ENCODE peak calls at places on chromosomes 6 and 20, in eight cellular contexts. M is activated T-cell treated with anti-CD3 and anti-CD28 coated beads for 48 hours; O is epithelial cell of esophagus; C is mucosa of descending colon; Z is CD8-positive, alpha-beta memory T cell; V is HCT116; K is SJSA1; D is Right ventricle myocardium superior. Y is an unnamed sample.
A peak's percentile ranks its signal among the peaks of the same experiment; 100 is the strongest.

GRCh38 chr6:52726741-52727535 is 36.3 kb downstream of the GSTA2 start:
- DNase-seq in K (no peak), Z (no peak), V (no peak), O (peak; percentile 70), M (no peak), C (no peak), D (no peak), Y (no peak)

GRCh38 chr20:10578607-10579006 is 95.2 kb downstream of the JAG1 start:
- DNase-seq in Z (no peak), K (no peak), O (peak; percentile 89), V (peak; percentile 64), C (no peak), M (no peak), D (no peak), Y (no peak)

GRCh38 chr6:134015719-134016557 is 36.5 kb downstream of the SLC2A12 start:
- DNase-seq in V (no peak), O (no peak), M (no peak), K (no peak), Z (no peak), C (no peak), D (no peak), Y (no peak)

GRCh38 chr6:170296746-170297576 is 6.1 kb upstream of the DLL1 start:
- DNase-seq in V (no peak), K (peak; percentile 43), Z (no peak), C (no peak), O (no peak), M (no peak), D (no peak), Y (no peak)

GRCh38 chr6:161434331-161434730 is 160.5 kb upstream of the AGPAT4 start:
- DNase-seq in C (no peak), D (no peak), K (no peak), V (no peak), Z (no peak), O (peak; percentile 48), M (no peak), Y (no peak)

GRCh38 chr20:47703748-47704147 is 81.5 kb downstream of the SULF2 start:
- DNase-seq in O (no peak), D (no peak), K (no peak), V (no peak), M (no peak), Z (no peak), C (no peak), Y (no peak)

GRCh38 chr20:22308934-22309333 is 275.4 kb downstream of the FOXA2 start:
- DNase-seq in M (no peak), O (no peak), D (no peak), K (no peak), C (no peak), Z (no peak), V (no peak), Y (no peak)

GRCh38 chr6:82878812-82879211 is 186.8 kb downstream of the UBE3D start:
- DNase-seq in Z (no peak), D (no peak), K (peak; percentile 93), V (no peak), O (no peak), C (no peak), M (no peak), Y (no peak)

GRCh38 chr6:131042664-131043063 is 20.4 kb downstream of the EPB41L2 start:
- DNase-seq in D (no peak), V (no peak), K (no peak), M (no peak), Z (no peak), O (no peak), C (no peak), Y (no peak)

GRCh38 chr6:80872194-80872950 is 765.9 kb downstream of the BCKDHB start:
- DNase-seq in C (peak; percentile 1), K (no peak), O (no peak), M (no peak), V (no peak), D (peak; percentile 31), Z (no peak), Y (no peak)

GRCh38 chr6:75368151-75368779 is 83.7 kb upstream of the TMEM30A start:
- DNase-seq in V (peak; percentile 42), M (no peak), Z (no peak), O (peak; percentile 76), C (peak; percentile 58), D (no peak), K (no peak), Y (peak; percentile 58)

GRCh38 chr6:149913542-149914240 is 9.2 kb downstream of the RAET1G start:
- DNase-seq in C (no peak), O (no peak), M (no peak), K (peak; percentile 11), D (no peak), Z (no peak), V (no peak), Y (no peak)

GRCh38 chr20:45510242-45510862 is 5.1 kb downstream of the SPINT3 start:
- DNase-seq in C (no peak), M (no peak), V (no peak), O (peak; percentile 50), D (no peak), K (no peak), Z (no peak), Y (no peak)